ENCODE peak calls at places on chromosomes 6 and 20, in ten cellular contexts. X is sigmoid colon, G is endothelial cell of umbilical vein, U is neural progenitor cell, C is left lung, M is gastrocnemius medialis, L is right lobe of liver, I is heart left ventricle, S is psoas muscle, E is right atrium auricular region. R is an unnamed sample. For H3K9me3, the result is how much of the 10 kb centered on the place peaks cover.

GRCh38 chr20:1934162-1934561 is 39.0 kb downstream of the SIRPA start:
- DNase-seq in E (no peak), C (no peak), L (no peak), G (no peak), X (no peak), I (no peak), M (no peak), S (no peak), U (no peak), R (no peak)

GRCh38 chr6:14921878-14922277 is 324.0 kb upstream of the JARID2 start:
- DNase-seq in E (peak), M (peak), X (peak), U (no peak), S (no peak), I (peak), L (no peak), C (peak), G (no peak), R (no peak)

GRCh38 chr20:62088258-62089127 is 22.8 kb upstream of the TAF4 start:
- DNase-seq in S (no peak), X (no peak), G (peak), E (no peak), I (no peak), L (no peak), M (no peak), U (no peak), C (no peak), R (no peak)

GRCh38 chr20:4730782-4731181 is 9.1 kb downstream of the PRND start:
- DNase-seq in I (peak), S (no peak), U (peak), L (no peak), C (no peak), M (no peak), X (no peak), E (no peak), G (peak), R (no peak)

GRCh38 chr6:52077961-52078613 is 9.3 kb downstream of the PKHD1 start:
- DNase-seq in L (no peak), U (peak), S (no peak), M (no peak), C (no peak), I (no peak), E (no peak), G (no peak), X (no peak), R (no peak)

GRCh38 chr6:80148220-80148619 is 41.7 kb downstream of the BCKDHB start:
- DNase-seq in G (no peak), E (no peak), I (no peak), C (no peak), M (no peak), S (no peak), X (no peak), L (no peak), U (no peak), R (no peak)

GRCh38 chr20:31260326-31260932 is 3.0 kb downstream of the DEFB115 start:
- DNase-seq in U (no peak), C (no peak), E (no peak), I (no peak), S (no peak), M (no peak), L (no peak), X (no peak), G (no peak), R (no peak)

GRCh38 chr20:24662286-24662685 is 192.9 kb downstream of the SYNDIG1 start:
- DNase-seq in L (no peak), M (no peak), S (no peak), X (no peak), I (no peak), C (no peak), G (no peak), E (no peak), U (no peak), R (no peak)

GRCh38 chr6:39823187-39823815 is 31.1 kb downstream of the DAAM2 start:
- DNase-seq in I (peak), S (peak), G (no peak), L (no peak), C (no peak), M (peak), E (peak), X (peak), U (no peak), R (peak)

GRCh38 chr20:3209946-3210317 is 634 bp downstream of the ITPA start:
- DNase-seq in L (no peak), U (no peak), M (no peak), X (no peak), E (no peak), S (no peak), G (peak), I (no peak), C (no peak), R (no peak)
- TF ChIP-seq CTCF in L (no peak), U (no peak), M (no peak), X (no peak), E (no peak), S (no peak), G (no peak), I (no peak), C (no peak), R (no peak)

GRCh38 chr6:157019733-157020132 is 242.6 kb downstream of the ARID1B start:
- DNase-seq in X (no peak), E (no peak), U (no peak), C (no peak), S (no peak), I (no peak), L (no peak), G (peak), M (no peak), R (no peak)
- H3K4me3 ChIP-seq in X (no peak), E (no peak), U (no peak), C (no peak), S (peak), I (no peak), L (no peak), G (no peak), M (no peak), R (no peak)

DNA sequence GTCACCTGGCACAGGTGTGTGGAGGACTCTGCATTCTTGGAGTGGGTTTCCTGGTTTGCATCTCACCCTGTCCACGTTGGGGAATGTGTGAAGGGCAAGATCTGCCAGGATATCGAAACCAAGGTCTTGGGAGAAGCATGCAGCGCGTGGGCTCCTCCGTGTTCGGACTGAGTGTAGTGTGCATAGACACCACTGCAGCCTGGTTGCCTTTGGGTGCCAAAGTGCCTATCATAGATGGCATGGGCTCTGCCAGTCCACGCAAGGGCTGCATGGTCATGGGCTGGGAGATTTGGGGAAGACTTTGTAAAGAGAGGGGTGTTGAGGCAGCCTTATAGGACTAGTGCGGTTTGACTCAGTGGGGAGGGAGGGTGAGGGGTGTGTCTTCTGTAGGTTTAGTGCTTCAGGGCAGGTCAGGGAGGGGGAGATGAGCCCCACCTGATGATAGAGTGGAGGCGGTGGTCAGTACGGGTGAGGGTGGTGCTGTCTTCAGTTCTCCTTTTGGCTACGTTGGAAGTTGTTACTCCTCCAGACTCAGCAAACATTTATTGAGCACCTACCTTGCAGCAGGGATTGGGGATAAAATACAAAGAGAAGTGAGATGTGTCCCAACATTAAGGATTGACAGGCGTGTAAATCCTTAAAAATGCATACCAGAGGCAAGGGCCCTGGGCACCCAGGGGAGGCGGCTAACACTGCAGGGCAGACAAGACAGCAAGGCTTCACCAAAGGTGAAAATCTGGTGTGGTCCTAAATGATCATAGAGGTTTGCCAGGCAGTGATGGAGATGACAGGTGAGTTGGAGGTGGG is 28.3 kb downstream of the DUSP22 start:
- DNase-seq in X (peak), E (no peak), G (no peak), C (no peak), M (no peak), U (no peak), I (no peak), L (no peak), S (no peak), R (no peak)
- H3K9me3 ChIP-seq in X (under half), E (under half), G (under half), C (under half), M (under half), U (under half), I (under half), L (under half), S (under half), R (under half)

DNA sequence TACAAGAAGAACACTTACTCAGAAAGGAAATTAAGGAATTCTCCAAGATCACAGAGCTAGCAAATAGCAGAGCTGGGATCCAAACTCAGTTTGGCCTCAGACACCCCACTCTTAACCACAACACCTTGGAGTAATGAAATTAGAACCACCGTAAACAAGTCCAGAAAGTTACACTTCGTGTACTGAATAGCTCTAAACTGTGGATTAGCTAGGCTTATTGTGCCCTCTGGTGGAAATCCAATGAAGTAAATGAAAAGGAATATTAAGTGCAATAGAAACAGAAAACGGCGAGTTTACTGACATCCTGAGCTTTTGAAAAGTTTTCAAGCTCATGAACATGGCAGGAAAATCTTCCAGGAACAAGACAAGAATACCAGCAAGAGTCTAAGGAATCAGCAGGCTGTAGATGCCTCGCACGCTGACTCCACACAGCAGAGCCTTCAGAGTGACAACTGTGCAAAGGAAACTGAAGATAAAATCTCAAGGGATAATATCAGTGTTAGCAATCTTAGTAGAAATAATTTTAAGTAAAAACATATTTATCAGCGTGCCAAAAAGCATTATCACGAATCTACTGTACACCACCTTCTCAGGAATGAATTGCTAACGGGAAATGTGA is 34.6 kb downstream of the FBXO5 start:
- DNase-seq in L (no peak), E (no peak), U (peak), I (no peak), M (no peak), C (no peak), S (no peak), X (no peak), G (peak), R (no peak)
- TF ChIP-seq CTCF in L (peak), E (peak), U (peak), I (peak), M (peak), C (peak), S (peak), X (no peak), G (peak), R (peak)

DNA sequence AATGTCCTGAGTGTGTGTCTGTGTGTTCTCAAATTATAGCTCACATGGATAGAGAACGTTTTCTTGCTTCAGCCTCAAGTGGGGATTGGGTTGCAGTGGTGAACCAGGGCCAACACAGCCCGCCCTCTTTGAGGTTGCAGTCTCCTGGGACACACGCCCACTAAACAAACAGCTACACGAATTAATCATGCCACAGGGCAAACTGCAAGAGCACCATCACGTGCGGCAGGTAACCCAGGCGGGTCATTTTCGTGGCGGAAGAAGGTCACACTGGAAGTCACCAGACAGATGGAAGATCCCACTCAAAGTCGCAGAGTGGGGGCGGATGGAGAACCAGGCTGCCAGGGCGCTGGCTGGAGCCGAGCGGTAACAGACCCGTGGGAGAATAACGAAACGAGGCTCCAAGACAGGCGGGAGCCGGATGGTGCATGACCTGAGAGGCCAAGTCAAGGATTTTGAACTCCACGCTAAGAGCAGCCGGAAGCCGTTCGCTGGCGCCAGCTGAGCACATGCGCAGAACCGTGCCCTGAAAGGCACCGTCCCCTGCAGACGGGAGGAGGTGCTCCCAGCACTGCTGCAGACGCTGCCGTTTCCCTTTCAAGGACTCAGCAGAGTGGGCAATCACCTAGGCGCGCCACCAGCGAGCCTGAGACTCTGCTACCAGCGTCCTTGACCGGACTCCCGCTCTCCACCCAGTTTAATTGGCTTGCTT is 10.7 kb downstream of the DLL1 start:
- DNase-seq in E (no peak), I (no peak), G (peak), S (peak), C (peak), X (peak), U (no peak), M (peak), L (peak), R (no peak)
- H3K4me3 ChIP-seq in E (no peak), I (no peak), G (peak), S (peak), C (peak), X (peak), U (no peak), M (peak), L (peak), R (peak)

GRCh38 chr6:3090013-3090412 is 21.7 kb downstream of the RIPK1 start:
- DNase-seq in C (no peak), U (no peak), E (no peak), I (no peak), S (no peak), M (no peak), L (no peak), G (no peak), X (no peak), R (no peak)
- H3K9me3 ChIP-seq in C (under half), U (under half), E (under half), I (under half), S (under half), M (under half), L (under half), G (under half), X (under half), R (under half)

DNA sequence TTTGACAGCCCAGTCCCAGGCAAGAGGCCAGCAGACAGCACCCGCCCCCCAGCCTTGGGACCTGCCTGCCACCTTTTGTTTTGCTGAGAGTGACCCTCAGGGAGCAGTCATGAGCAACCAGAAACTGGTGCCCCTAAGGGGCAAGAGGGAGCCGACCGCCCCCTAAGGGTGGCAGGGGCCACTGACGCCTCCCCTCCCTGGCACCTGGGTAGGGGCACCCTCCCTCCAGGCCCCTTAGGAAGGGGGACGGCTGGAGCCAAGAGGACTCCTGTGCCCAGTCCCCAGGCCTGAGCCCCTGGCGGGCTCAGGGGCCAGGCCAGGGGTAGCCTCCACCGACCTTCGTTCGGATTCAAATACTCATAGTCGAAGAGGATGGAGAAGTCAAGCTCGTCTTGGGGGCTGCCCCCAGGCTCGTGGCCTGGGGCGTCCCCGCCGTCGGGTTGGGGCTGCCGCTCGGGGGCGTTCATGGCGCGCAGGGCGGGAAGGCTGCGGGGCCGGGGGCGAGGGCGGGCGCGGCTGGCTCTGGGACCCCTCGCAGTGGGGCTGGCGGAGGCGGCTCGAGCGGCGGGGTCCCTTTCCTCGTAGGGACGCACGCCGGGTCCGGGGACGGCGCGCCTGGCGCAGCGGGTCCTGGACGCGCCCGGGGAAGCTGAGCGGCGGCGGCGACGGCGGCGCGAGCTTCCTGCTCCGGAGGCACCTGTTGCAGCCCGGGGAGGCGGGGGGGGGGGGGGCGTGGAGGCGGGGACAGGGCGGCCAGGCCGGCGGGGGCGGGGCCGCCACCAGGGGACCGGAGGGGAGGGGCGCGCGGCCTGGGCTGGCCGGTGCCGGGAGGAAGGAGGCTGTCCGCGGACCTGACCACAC is at the start of gene NFATC2:
- DNase-seq in E (no peak), L (peak), U (peak), G (peak), X (no peak), M (peak), S (peak), C (peak), I (peak), R (peak)
- TF ChIP-seq CTCF in E (peak), L (peak), U (peak), G (peak), X (no peak), M (no peak), S (no peak), C (peak), I (peak), R (no peak)

GRCh38 chr6:56370127-56370540 is 122.8 kb upstream of the COL21A1 start:
- DNase-seq in M (no peak), L (peak), X (peak), G (peak), C (peak), U (peak), E (peak), S (peak), I (peak), R (peak)
- H3K4me3 ChIP-seq in M (no peak), L (no peak), X (peak), G (no peak), C (no peak), U (no peak), E (no peak), S (no peak), I (no peak), R (no peak)

GRCh38 chr6:41960026-41960425 is 18.4 kb upstream of the CCND3 start:
- DNase-seq in E (no peak), S (no peak), C (no peak), U (no peak), M (no peak), I (no peak), G (no peak), L (no peak), X (no peak), R (no peak)
- H3K9me3 ChIP-seq in E (under half), S (under half), C (under half), U (under half), M (under half), I (under half), G (under half), L (under half), X (under half), R (under half)

R was measured in uterus.